ENCODE peak calls at places on chromosomes 12 and 14, in seven cellular contexts. Z is GM04503, S is Ammon's horn, W is posterior vena cava, Q is endodermal cell, L is cardiac muscle cell, K is Right ventricle myocardium superior. B is an unnamed sample.

GRCh38 chr12:50188875-50189575 is 21.9 kb upstream of the CERS5 start:
- DNase-seq in Q (peak), S (no peak), K (no peak), L (no peak), Z (no peak), W (no peak), B (no peak)

GRCh38 chr12:108611884-108612415 is 14.1 kb upstream of the TMEM119 start:
- DNase-seq in S (no peak), Q (peak), W (no peak), Z (peak), K (no peak), L (peak), B (no peak)

GRCh38 chr12:76275511-76276093 is 72.6 kb downstream of the BBS10 start:
- DNase-seq in K (no peak), S (no peak), Z (no peak), Q (peak), L (peak), W (no peak), B (no peak)

GRCh38 chr12:53078425-53079225 is 565 bp downstream of the SPRYD3 start:
- DNase-seq in W (no peak), Z (no peak), Q (no peak), S (no peak), K (no peak), L (no peak), B (no peak)

GRCh38 chr14:75126121-75126544 is 715 bp downstream of the NEK9 start:
- DNase-seq in W (no peak), S (no peak), K (no peak), Z (no peak), L (no peak), Q (no peak), B (no peak)

GRCh38 chr12:51341259-51342007 is 5.0 kb downstream of the CELA1 start:
- DNase-seq in L (peak), Q (peak), S (peak), W (no peak), K (peak), Z (no peak), B (peak)

GRCh38 chr12:64840129-64840528 is 15.7 kb downstream of the TBC1D30 start:
- DNase-seq in Q (no peak), K (no peak), S (no peak), Z (no peak), W (no peak), L (no peak), B (no peak)

GRCh38 chr14:38297681-38298080 is 41.8 kb upstream of the CLEC14A start:
- DNase-seq in S (no peak), L (peak), K (no peak), Z (no peak), W (no peak), Q (no peak), B (no peak)

GRCh38 chr12:49698619-49699545 is 8.3 kb downstream of the FMNL3 start:
- DNase-seq in Q (peak), K (peak), W (no peak), L (peak), Z (no peak), S (peak), B (no peak)

GRCh38 chr12:18899678-18900317 is 161.9 kb downstream of the CAPZA3 start:
- DNase-seq in Q (no peak), K (no peak), Z (no peak), L (peak), S (no peak), W (no peak), B (no peak)

GRCh38 chr12:56087220-56087619 is 7.3 kb downstream of the ERBB3 start:
- DNase-seq in Q (no peak), W (peak), Z (no peak), K (peak), L (peak), S (no peak), B (peak)

GRCh38 chr12:52708010-52708409 is 4.7 kb upstream of the KRT77 start:
- DNase-seq in Q (no peak), L (no peak), S (no peak), Z (no peak), K (no peak), W (no peak), B (no peak)

GRCh38 chr14:23025181-23025788 is 9.4 kb downstream of the PSMB5 start:
- DNase-seq in S (no peak), L (no peak), K (no peak), W (no peak), Z (no peak), Q (no peak), B (no peak)

GRCh38 chr12:90216815-90217214 is 508.2 kb upstream of the ATP2B1 start:
- DNase-seq in W (no peak), S (no peak), Z (no peak), L (peak), K (no peak), Q (no peak), B (no peak)

GRCh38 chr14:74475678-74476077 is 17.4 kb downstream of the NPC2 start:
- DNase-seq in K (no peak), L (peak), Z (peak), S (no peak), Q (no peak), W (no peak), B (no peak)

GRCh38 chr12:132804426-132804861 is 24.2 kb downstream of the GOLGA3 start:
- DNase-seq in Z (no peak), Q (peak), W (no peak), S (no peak), L (no peak), K (no peak), B (peak)

GRCh38 chr12:11672833-11673232 is 23.4 kb downstream of the ETV6 start:
- DNase-seq in W (no peak), K (no peak), Z (no peak), Q (no peak), S (no peak), L (peak), B (no peak)

GRCh38 chr14:61033851-61034250 is 52.8 kb downstream of the SLC38A6 start:
- DNase-seq in Z (no peak), W (no peak), K (no peak), S (no peak), L (peak), Q (no peak), B (no peak)

GRCh38 chr12:43951286-43951685 is 115.4 kb downstream of the TMEM117 start:
- DNase-seq in L (no peak), Z (no peak), W (no peak), K (no peak), S (no peak), Q (no peak), B (no peak)

GRCh38 chr14:55404170-55404569 is 7.5 kb downstream of the ATG14 start:
- DNase-seq in Z (no peak), K (no peak), Q (no peak), S (no peak), W (no peak), L (no peak), B (no peak)

GRCh38 chr12:106739318-106739717 is 35.2 kb upstream of the RIC8B start:
- DNase-seq in L (peak), K (no peak), Z (no peak), S (no peak), Q (no peak), W (no peak), B (no peak)

GRCh38 chr14:40347675-40348074 is 915.4 kb upstream of the FBXO33 start:
- DNase-seq in Q (peak), K (no peak), S (no peak), L (no peak), Z (no peak), W (no peak), B (no peak)

GRCh38 chr12:8742501-8742900 is 44.7 kb downstream of the RIMKLB start:
- DNase-seq in K (no peak), W (no peak), Z (peak), S (no peak), Q (no peak), L (peak), B (peak)

GRCh38 chr14:51341338-51341737 is 101.3 kb downstream of the TMX1 start:
- DNase-seq in S (no peak), W (no peak), L (no peak), K (no peak), Z (no peak), Q (no peak), B (no peak)

GRCh38 chr12:114678718-114679117 is 5.3 kb downstream of the TBX3 start:
- DNase-seq in Q (peak), K (no peak), L (no peak), W (no peak), S (no peak), Z (no peak), B (no peak)

GRCh38 chr14:77882098-77882497 is 82.2 kb downstream of the ADCK1 start:
- DNase-seq in W (peak), S (peak), K (peak), L (peak), Q (no peak), Z (no peak), B (peak)

GRCh38 chr12:111211910-111212757 is 156.8 kb downstream of the PHETA1 start:
- DNase-seq in L (no peak), S (no peak), Z (no peak), W (no peak), K (no peak), Q (peak), B (no peak)

GRCh38 chr14:76584271-76584702 is 177.0 kb upstream of the VASH1 start:
- DNase-seq in L (peak), W (no peak), Z (no peak), Q (no peak), K (peak), S (no peak), B (no peak)

GRCh38 chr12:6752181-6752930 is 585 bp downstream of the MLF2 start:
- DNase-seq in L (peak), Z (no peak), K (no peak), S (peak), W (no peak), Q (peak), B (no peak)

GRCh38 chr12:116864371-116865160 is 16.7 kb downstream of the HRK start:
- DNase-seq in L (peak), K (no peak), Q (no peak), W (no peak), S (no peak), Z (peak), B (peak)

GRCh38 chr12:124497039-124497438 is 70.4 kb downstream of the NCOR2 start:
- DNase-seq in S (no peak), Z (no peak), K (no peak), L (peak), Q (no peak), W (no peak), B (no peak)

GRCh38 chr14:73153272-73153671 is 17.0 kb downstream of the PSEN1 start:
- DNase-seq in K (no peak), L (peak), Q (no peak), S (no peak), Z (peak), W (no peak), B (no peak)

GRCh38 chr12:116697305-116698130 is 40.4 kb downstream of the SPRING1 start:
- DNase-seq in Z (no peak), S (no peak), L (peak), K (peak), W (no peak), Q (peak), B (peak)

GRCh38 chr14:89422952-89423345 is 5.9 kb upstream of the FOXN3 start:
- DNase-seq in Z (no peak), Q (no peak), K (no peak), W (no peak), S (no peak), L (no peak), B (no peak)

GRCh38 chr12:49301759-49302158 is 6.8 kb downstream of the PRPH start:
- DNase-seq in K (no peak), Q (peak), Z (no peak), W (no peak), L (no peak), S (no peak), B (no peak)

GRCh38 chr12:89087149-89087834 is 265.0 kb downstream of the DUSP6 start:
- DNase-seq in K (no peak), W (no peak), L (no peak), S (no peak), Q (peak), Z (no peak), B (no peak)

GRCh38 chr12:67442347-67442841 is 173.2 kb downstream of the CAND1 start:
- DNase-seq in W (no peak), L (no peak), Q (no peak), K (peak), Z (no peak), S (peak), B (no peak)

GRCh38 chr12:71041481-71041880 is 116.3 kb downstream of the TSPAN8 start:
- DNase-seq in K (no peak), S (no peak), L (no peak), Z (no peak), Q (no peak), W (no peak), B (no peak)

B was measured in PC-9.